ENCODE peak calls at places on chromosomes 4 and X, in seven cellular contexts. W is mesendoderm, C is HCT116, L is breast epithelium, H is left ventricle myocardium inferior, K is GM12878, R is SJSA1. J is an unnamed sample.
A peak's percentile ranks its signal among the peaks of the same experiment; 100 is the strongest.

GRCh38 chr4:118954246-118954645 is 65.6 kb downstream of the SYNPO2 start:
- DNase-seq in R (no peak), W (no peak), C (peak; percentile 15), H (no peak), L (no peak), K (no peak), J (peak; percentile 55)

GRCh38 chr4:177339794-177340374 is 30.2 kb downstream of the NEIL3 start:
- DNase-seq in R (no peak), H (no peak), K (peak; percentile 4), W (peak; percentile 36), L (no peak), C (peak; percentile 4), J (peak; percentile 62)

GRCh38 chrX:122907375-122907774 is 276.7 kb upstream of the GRIA3 start:
- DNase-seq in W (no peak), H (no peak), C (no peak), K (no peak), R (no peak), L (no peak), J (no peak)

GRCh38 chr4:43132010-43132582 is 239.6 kb downstream of the GRXCR1 start:
- DNase-seq in L (no peak), H (peak; percentile 14), W (peak; percentile 61), C (peak; percentile 8), R (no peak), K (peak; percentile 3), J (peak; percentile 83)

GRCh38 chr4:130359537-130359936 is 1263.6 kb downstream of the C4orf33 start:
- DNase-seq in H (no peak), K (no peak), C (peak; percentile 6), R (no peak), L (no peak), W (peak; percentile 51), J (peak; percentile 59)

GRCh38 chr4:18366136-18366535 is 344.6 kb upstream of the LCORL start:
- DNase-seq in H (no peak), C (no peak), L (no peak), K (no peak), W (no peak), R (no peak), J (no peak)

GRCh38 chr4:87839309-87839946 is 6.7 kb downstream of the MEPE start:
- DNase-seq in W (peak; percentile 58), H (peak; percentile 16), L (no peak), C (no peak), R (no peak), K (no peak), J (peak; percentile 69)

GRCh38 chr4:89653012-89653411 is 183.9 kb downstream of the SNCA start:
- DNase-seq in H (no peak), L (no peak), C (no peak), W (no peak), R (no peak), K (no peak), J (no peak)

GRCh38 chrX:44088755-44089154 is 115.6 kb upstream of the NDP start:
- DNase-seq in C (no peak), L (no peak), H (no peak), W (no peak), K (no peak), R (no peak), J (no peak)

GRCh38 chr4:186285147-186285546 is 19.2 kb downstream of the F11 start:
- DNase-seq in H (no peak), L (no peak), C (no peak), R (no peak), W (no peak), K (no peak), J (no peak)

GRCh38 chr4:38371391-38371851 is 292.6 kb upstream of the KLF3 start:
- DNase-seq in L (no peak), W (peak; percentile 7), K (no peak), H (no peak), C (no peak), R (peak; percentile 40), J (no peak)

GRCh38 chr4:108117473-108118182 is 51.1 kb downstream of the LEF1 start:
- DNase-seq in W (peak; percentile 96), R (no peak), K (no peak), L (no peak), H (no peak), C (no peak), J (no peak)

GRCh38 chr4:186761281-186761897 is 37.7 kb upstream of the FAT1 start:
- DNase-seq in C (no peak), L (no peak), W (no peak), H (no peak), R (no peak), K (no peak), J (no peak)

GRCh38 chr4:160652790-160653189 is 1511.0 kb downstream of the FSTL5 start:
- DNase-seq in W (no peak), R (no peak), L (no peak), H (no peak), K (no peak), C (no peak), J (no peak)

GRCh38 chrX:100635040-100635439 is 1.6 kb downstream of the TSPAN6 start:
- DNase-seq in H (no peak), W (no peak), L (no peak), K (no peak), R (no peak), C (no peak), J (no peak)

GRCh38 chr4:176791591-176792347 is 953 bp downstream of the VEGFC start:
- DNase-seq in L (no peak), K (no peak), C (no peak), W (peak; percentile 28), R (peak; percentile 52), H (peak; percentile 14), J (no peak)

GRCh38 chr4:44257461-44257860 is 191.1 kb downstream of the KCTD8 start:
- DNase-seq in K (no peak), C (no peak), R (no peak), H (no peak), L (no peak), W (peak; percentile 29), J (no peak)

GRCh38 chrX:13304052-13304451 is 15.8 kb downstream of the ATXN3L start:
- DNase-seq in K (no peak), L (no peak), R (no peak), H (no peak), C (no peak), W (peak; percentile 73), J (no peak)

GRCh38 chrX:11792461-11793421 is 34.7 kb downstream of the MSL3 start:
- DNase-seq in K (peak; percentile 86), H (no peak), L (no peak), C (no peak), R (no peak), W (no peak), J (peak; percentile 52)

GRCh38 chr4:55312491-55313101 is 33.4 kb upstream of the SRD5A3 start:
- DNase-seq in H (no peak), L (no peak), K (no peak), W (peak; percentile 72), C (peak; percentile 46), R (no peak), J (peak; percentile 77)

DNA sequence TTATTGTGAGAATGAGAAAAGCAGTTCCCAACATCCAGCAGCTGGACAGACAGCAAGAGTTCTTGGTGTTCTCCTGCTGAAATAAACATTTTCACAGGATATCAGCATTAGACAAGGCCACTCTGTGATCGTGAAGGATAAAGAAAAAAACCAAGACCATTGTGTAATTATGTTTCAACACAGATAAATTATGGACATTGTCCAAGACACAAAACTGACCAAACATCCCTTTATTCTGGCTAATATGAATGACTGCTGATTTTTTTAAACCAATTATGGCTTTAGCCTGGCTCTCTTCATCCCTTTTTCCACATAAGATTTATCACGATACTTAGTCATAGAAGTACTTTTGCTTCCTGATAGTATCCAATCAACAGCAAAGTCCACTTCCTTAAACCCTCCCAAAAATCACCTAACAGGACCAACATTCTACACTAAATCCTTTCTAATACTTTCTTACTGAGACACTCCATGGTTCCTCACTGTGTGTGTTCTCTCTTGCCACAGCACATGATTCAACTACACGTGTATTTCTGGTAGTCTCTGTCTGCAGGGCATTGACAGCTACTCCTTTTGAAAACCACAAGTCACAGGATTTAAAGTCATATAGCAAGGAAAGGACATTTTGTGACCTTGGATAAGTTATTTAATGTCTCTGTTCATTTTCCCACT is 137.0 kb upstream of the PGRMC2 start:
- DNase-seq in H (no peak), K (no peak), R (no peak), W (no peak), L (no peak), C (no peak), J (no peak)
- H3K27ac ChIP-seq in H (peak overlapping the region; percentile 63), K (no peak overlapping the region), R (no peak overlapping the region), W (no peak overlapping the region), L (peak overlapping the region; percentile 0), C (no peak overlapping the region), J (no peak overlapping the region)

DNA sequence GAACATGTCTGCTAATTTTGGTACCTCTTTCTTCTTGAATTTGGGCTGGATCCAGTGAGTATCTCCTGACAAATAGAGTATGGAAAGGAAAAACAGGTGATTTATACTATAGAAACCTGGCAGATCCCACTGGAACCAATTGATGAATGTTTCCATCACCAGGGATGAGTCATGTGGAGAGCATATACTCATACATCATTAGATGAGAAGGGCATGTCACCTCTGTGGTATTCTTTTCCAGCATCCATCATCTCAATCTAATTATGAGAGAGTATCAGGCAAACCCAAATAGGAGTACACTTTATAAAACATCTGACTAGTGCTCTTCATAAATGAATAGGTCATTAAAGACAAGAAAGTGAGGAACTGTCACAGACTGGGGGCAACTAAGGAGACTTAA is 90.7 kb downstream of the CLDN22 start:
- DNase-seq in H (no peak), W (no peak), K (no peak), L (no peak), R (no peak), C (no peak), J (no peak)
- H3K36me3 ChIP-seq in H (no peaks in the 10 kb centered on the region), W (no peaks in the 10 kb centered on the region), K (no peaks in the 10 kb centered on the region), L (no peaks in the 10 kb centered on the region), R (peaks cover 25% of the 10 kb centered on the region), C (no peaks in the 10 kb centered on the region), J (no peaks in the 10 kb centered on the region)

DNA sequence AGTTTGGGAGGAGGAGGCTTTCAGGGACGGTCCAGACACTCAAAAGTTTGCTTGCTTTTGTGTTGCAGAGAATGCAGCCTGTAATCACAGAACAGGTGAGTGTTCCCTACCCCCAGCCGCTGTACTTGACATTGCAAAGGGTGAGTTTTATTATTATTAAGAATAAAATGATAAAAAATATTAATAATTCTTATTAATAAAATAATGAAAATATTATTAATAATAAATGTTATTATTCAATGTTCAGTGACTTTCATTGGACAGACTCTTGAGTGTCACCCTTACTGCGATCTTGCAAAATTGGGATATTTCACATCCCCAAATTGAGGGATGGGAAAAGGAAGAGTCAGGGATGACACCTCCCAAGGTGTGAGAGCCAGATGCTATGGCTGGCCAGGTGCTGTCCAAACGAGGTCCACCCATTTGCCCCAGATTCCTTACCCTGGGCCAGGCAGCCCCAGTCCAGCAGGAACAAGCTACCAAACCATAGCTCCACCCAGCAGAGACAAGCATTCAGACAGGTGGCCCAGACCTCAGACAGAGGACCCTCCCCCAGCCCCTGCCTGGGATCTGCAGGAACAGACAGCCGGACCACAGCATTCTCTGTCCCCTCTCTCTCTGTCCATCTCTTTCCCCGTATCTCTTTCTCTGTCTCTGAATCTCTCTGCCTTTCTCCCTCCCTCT is 22.4 kb downstream of the IL3RA start:
- DNase-seq in R (no peak), L (no peak), C (no peak), W (peak; percentile 35), K (no peak), H (no peak), J (no peak)
- H3K27ac ChIP-seq in R (no peak overlapping the region), L (no peak overlapping the region), C (no peak overlapping the region), W (no peak overlapping the region), K (no peak overlapping the region), H (no peak overlapping the region), J (no peak overlapping the region)

DNA sequence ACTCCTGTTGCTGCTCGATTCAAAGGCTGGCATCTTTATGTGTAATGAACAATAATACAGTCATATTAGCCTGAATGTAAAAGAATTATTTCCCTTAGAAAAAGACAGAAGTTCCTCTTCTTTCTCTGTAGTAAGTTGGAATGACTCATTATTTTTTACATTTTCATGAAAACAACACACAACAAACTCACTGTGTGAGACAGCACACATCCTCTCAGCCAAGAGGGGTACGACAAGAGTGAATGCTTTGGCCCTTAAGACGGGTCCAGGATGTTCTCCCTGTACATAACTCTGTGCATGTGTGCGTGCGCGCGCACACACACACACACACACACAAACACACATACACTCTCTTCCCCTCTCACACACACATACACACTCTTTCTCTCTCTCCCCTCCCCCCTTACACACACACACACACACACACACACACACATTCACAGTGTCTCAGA is 72.8 kb downstream of the MANBA start:
- DNase-seq in H (no peak), K (no peak), C (no peak), W (no peak), R (no peak), L (no peak), J (no peak)
- H3K36me3 ChIP-seq in H (peaks cover 16% of the 10 kb centered on the region), K (peaks cover 6% of the 10 kb centered on the region), C (no peaks in the 10 kb centered on the region), W (no peaks in the 10 kb centered on the region), R (no peaks in the 10 kb centered on the region), L (peaks cover 13% of the 10 kb centered on the region), J (peaks cover 18% of the 10 kb centered on the region)

J was measured in Karpas-422.